ENCODE peak calls at places on chromosomes 5 and 9, in five cellular contexts. F is activated T-helper 9 cell treated with anti-CD3 and anti-CD28 coated beads, Interleukin-2, amount 50 U/mL, for 16 hours; W is RPMI7951; A is lung microvascular endothelial cell; J is CD8-positive, alpha-beta memory T cell. R is an unnamed sample.

GRCh38 chr9:27473135-27473534 is 51.0 kb upstream of the IFNK start:
- DNase-seq in J (no peak), A (no peak), W (no peak), F (no peak), R (no peak)

GRCh38 chr9:95936579-95937075 is 61.1 kb downstream of the ERCC6L2 start:
- DNase-seq in J (no peak), F (no peak), A (no peak), W (peak), R (no peak)

GRCh38 chr9:127505396-127506116 is 54.2 kb downstream of the LRSAM1 start:
- DNase-seq in W (peak), F (no peak), A (peak), J (no peak), R (peak)

GRCh38 chr9:116160676-116161571 is 7.3 kb downstream of the PAPPA start:
- DNase-seq in F (no peak), J (no peak), A (no peak), W (no peak), R (no peak)

GRCh38 chr9:134396258-134396742 is 70.0 kb downstream of the RXRA start:
- DNase-seq in F (peak), W (no peak), A (no peak), J (peak), R (peak)

GRCh38 chr5:140108093-140109049 is 5.5 kb upstream of the PURA start:
- DNase-seq in J (no peak), A (no peak), W (no peak), F (no peak), R (peak)

GRCh38 chr5:58543723-58544122 is 39.2 kb upstream of the RAB3C start:
- DNase-seq in F (no peak), A (no peak), J (no peak), W (no peak), R (no peak)

GRCh38 chr9:135508211-135508820 is 7.8 kb downstream of the MRPS2 start:
- DNase-seq in F (no peak), J (no peak), W (no peak), A (no peak), R (no peak)

GRCh38 chr5:6837519-6838110 is 124.4 kb downstream of the TENT4A start:
- DNase-seq in F (no peak), W (no peak), J (no peak), A (peak), R (peak)

GRCh38 chr5:16913187-16913839 is 22.8 kb downstream of the MYO10 start:
- DNase-seq in J (no peak), A (no peak), F (no peak), W (no peak), R (no peak)

GRCh38 chr5:112109331-112109993 is 309.6 kb downstream of the EPB41L4A start:
- DNase-seq in F (no peak), W (peak), J (no peak), A (no peak), R (no peak)

GRCh38 chr9:111866976-111867375 is 29.6 kb upstream of the UGCG start:
- DNase-seq in A (peak), J (no peak), W (peak), F (no peak), R (no peak)

R was measured in stimulated activated effector memory CD8-positive, alpha-beta T cell treated with anti-CD3 and anti-CD28 coated beads, Interleukin-12 subunit alpha, Interleukin-12 subunit beta, amount 100 ng/mL, for 72 hours.